ENCODE peak calls at places on chromosomes 2 and 18, in eight cellular contexts. Y is WTC11, J is fibroblast of lung, F is coronary artery, Q is GM20000, M is lower lobe of right lung, V is body of pancreas, U is stomach. N is an unnamed sample.

GRCh38 chr2:36677995-36678605 is 18.4 kb upstream of the VIT start:
- DNase-seq in J (peak), M (no peak), Q (no peak), F (no peak), Y (no peak), V (no peak), U (no peak), N (no peak)

GRCh38 chr2:10137053-10137843 is 14.7 kb downstream of the RRM2 start:
- DNase-seq in J (no peak), Y (no peak), F (no peak), M (no peak), Q (no peak), U (no peak), V (no peak), N (no peak)

GRCh38 chr2:25606892-25607291 is 66.5 kb downstream of the DTNB start:
- DNase-seq in M (no peak), F (no peak), J (peak), Q (no peak), U (no peak), V (no peak), Y (no peak), N (no peak)

GRCh38 chr2:19860022-19860421 is 41.8 kb downstream of the TTC32 start:
- DNase-seq in U (no peak), F (peak), J (peak), Y (no peak), V (no peak), M (no peak), Q (no peak), N (no peak)

GRCh38 chr2:112646102-112646719 is 472 bp downstream of the SLC20A1 start:
- DNase-seq in V (no peak), J (no peak), Y (no peak), F (peak), Q (peak), U (no peak), M (no peak), N (peak)

GRCh38 chr2:10584843-10585475 is 104.8 kb downstream of the NOL10 start:
- DNase-seq in F (no peak), Y (no peak), M (no peak), Q (no peak), U (no peak), V (no peak), J (peak), N (no peak)

GRCh38 chr2:29617351-29617750 is 304.0 kb downstream of the ALK start:
- DNase-seq in J (no peak), U (no peak), Q (no peak), Y (no peak), M (no peak), V (no peak), F (no peak), N (no peak)

GRCh38 chr2:208010501-208010900 is 14.8 kb downstream of the PLEKHM3 start:
- DNase-seq in Y (no peak), J (no peak), U (no peak), V (no peak), F (no peak), M (no peak), Q (no peak), N (no peak)

GRCh38 chr18:74654637-74655036 is 57.0 kb downstream of the ZNF407 start:
- DNase-seq in M (no peak), J (peak), Q (no peak), F (no peak), Y (no peak), U (no peak), V (no peak), N (no peak)

GRCh38 chr2:113211226-113212105 is 37.7 kb downstream of the PSD4 start:
- DNase-seq in F (no peak), M (no peak), U (no peak), J (peak), Y (no peak), Q (no peak), V (no peak), N (no peak)

GRCh38 chr2:135531231-135532197 is at the start of gene R3HDM1:
- DNase-seq in U (peak), F (peak), M (peak), Q (peak), Y (peak), J (peak), V (peak), N (peak)

GRCh38 chr2:37886745-37887144 is 38.3 kb upstream of the RMDN2 start:
- DNase-seq in V (no peak), J (peak), Q (no peak), F (no peak), M (no peak), Y (no peak), U (no peak), N (no peak)

GRCh38 chr2:105134076-105134475 is 96.2 kb downstream of the MRPS9 start:
- DNase-seq in M (no peak), J (peak), Q (no peak), V (no peak), F (no peak), U (no peak), Y (no peak), N (no peak)

GRCh38 chr2:135945521-135945920 is 39.9 kb downstream of the DARS1 start:
- DNase-seq in F (no peak), Y (no peak), M (no peak), J (peak), Q (no peak), U (no peak), V (no peak), N (no peak)

GRCh38 chr2:9424447-9425164 is 1.2 kb downstream of the CPSF3 start:
- DNase-seq in Y (no peak), M (no peak), F (no peak), J (no peak), U (no peak), V (no peak), Q (no peak), N (no peak)

GRCh38 chr2:8174641-8175257 is 507.1 kb upstream of the ID2 start:
- DNase-seq in M (no peak), Y (no peak), Q (no peak), F (no peak), J (peak), U (no peak), V (no peak), N (no peak)

GRCh38 chr2:69119541-69119940 is 106.6 kb downstream of the ANTXR1 start:
- DNase-seq in U (no peak), F (no peak), Q (no peak), M (no peak), J (no peak), Y (no peak), V (no peak), N (no peak)

GRCh38 chr18:2448565-2449151 is 122.6 kb downstream of the METTL4 start:
- DNase-seq in Y (no peak), M (no peak), F (no peak), V (no peak), J (peak), U (no peak), Q (no peak), N (no peak)

GRCh38 chr2:233061591-233062446 is 1.7 kb downstream of the INPP5D start:
- DNase-seq in Q (peak), J (no peak), F (peak), M (peak), V (no peak), Y (no peak), U (peak), N (peak)

GRCh38 chr18:58135170-58135569 is 91.1 kb downstream of the NEDD4L start:
- DNase-seq in Q (peak), V (no peak), F (no peak), J (peak), Y (no peak), U (no peak), M (no peak), N (no peak)

DNA sequence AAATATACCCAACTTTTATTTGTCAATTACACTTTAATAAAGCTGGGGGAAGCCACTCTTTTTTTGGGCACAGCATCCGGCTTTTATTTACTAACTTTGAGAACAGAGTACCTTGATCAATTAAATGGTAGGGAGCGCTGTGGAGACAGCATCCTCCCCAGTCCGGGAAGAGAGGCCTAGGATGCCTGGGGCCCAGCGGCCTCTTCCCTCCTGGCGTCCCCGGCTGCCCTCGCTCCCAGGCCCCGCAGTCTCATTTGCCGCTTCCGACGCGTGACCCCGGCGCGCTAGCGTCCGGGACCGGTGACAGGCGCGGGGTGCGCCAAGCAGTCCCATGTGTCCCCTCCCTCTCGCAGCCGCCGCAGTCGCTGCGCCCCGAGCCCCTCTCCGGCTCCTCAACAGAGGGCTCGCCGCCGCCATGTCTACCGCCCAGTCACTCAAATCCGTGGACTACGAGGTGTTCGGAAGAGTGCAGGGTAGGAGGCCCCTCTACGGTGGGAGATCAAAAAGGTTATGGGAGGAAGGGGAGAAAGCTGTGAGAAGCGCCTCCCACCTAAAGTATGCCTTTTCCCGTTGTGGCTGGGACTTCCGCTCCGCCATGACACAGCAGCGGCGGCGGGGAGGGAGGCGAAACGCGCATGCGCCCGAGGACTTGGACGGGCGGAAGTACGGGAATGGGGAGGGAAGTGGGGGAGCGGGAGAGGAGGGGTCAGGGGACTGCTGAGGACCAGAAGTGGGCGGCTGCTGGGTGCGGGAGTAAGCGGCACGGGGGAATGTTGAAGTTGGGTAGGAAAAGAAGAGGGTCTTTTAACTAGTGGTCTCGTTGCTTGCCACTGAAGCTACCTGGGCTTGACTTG is at the start of gene ACYP2:
- DNase-seq in V (peak), Q (peak), J (peak), F (peak), Y (peak), M (peak), U (peak), N (peak)
- TF ChIP-seq CTCF in V (peak), Q (no peak), J (peak), F (no peak), Y (no peak), M (peak), U (no peak), N (no peak)

GRCh38 chr18:67710639-67711038 is 194.1 kb upstream of the DSEL start:
- DNase-seq in Q (no peak), M (no peak), U (no peak), V (no peak), J (no peak), Y (peak), F (no peak), N (no peak)

DNA sequence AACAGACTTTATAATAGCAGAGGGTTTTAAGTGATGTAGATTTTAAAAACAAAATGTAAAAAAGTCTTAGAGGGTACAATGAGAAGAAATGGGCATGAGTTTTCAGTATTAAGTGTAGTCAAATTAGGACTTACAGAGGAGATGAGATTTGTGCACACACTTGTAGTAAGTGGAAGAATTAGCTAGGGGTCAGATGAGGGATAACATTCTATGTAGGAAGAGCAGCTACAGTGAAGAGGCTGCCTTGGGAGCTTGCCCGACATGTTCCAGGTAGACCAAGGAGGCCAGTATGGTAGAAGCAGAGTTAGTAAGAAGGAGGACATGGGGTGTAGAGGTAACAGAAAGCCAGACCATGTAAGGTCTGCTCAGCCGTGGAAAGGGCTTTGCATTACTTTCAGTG is 189.2 kb upstream of the DSEL start:
- DNase-seq in J (no peak), Q (no peak), Y (no peak), V (no peak), F (no peak), M (no peak), U (no peak), N (no peak)
- TF ChIP-seq CTCF in J (no peak), Q (no peak), Y (no peak), V (no peak), F (no peak), M (no peak), U (no peak), N (no peak)

GRCh38 chr2:46207591-46207990 is 89.6 kb upstream of the EPAS1 start:
- DNase-seq in Y (no peak), J (no peak), U (no peak), V (no peak), M (no peak), F (no peak), Q (no peak), N (no peak)

GRCh38 chr2:46210063-46210462 is 87.1 kb upstream of the EPAS1 start:
- DNase-seq in Y (no peak), F (no peak), U (no peak), V (no peak), J (no peak), M (no peak), Q (no peak), N (no peak)

GRCh38 chr2:46213906-46214305 is 83.3 kb upstream of the EPAS1 start:
- DNase-seq in Q (no peak), Y (no peak), J (no peak), V (no peak), F (no peak), M (no peak), U (no peak), N (no peak)

GRCh38 chr2:46202987-46203386 is 94.2 kb upstream of the EPAS1 start:
- DNase-seq in U (no peak), Y (no peak), Q (no peak), M (no peak), V (no peak), J (no peak), F (no peak), N (no peak)

DNA sequence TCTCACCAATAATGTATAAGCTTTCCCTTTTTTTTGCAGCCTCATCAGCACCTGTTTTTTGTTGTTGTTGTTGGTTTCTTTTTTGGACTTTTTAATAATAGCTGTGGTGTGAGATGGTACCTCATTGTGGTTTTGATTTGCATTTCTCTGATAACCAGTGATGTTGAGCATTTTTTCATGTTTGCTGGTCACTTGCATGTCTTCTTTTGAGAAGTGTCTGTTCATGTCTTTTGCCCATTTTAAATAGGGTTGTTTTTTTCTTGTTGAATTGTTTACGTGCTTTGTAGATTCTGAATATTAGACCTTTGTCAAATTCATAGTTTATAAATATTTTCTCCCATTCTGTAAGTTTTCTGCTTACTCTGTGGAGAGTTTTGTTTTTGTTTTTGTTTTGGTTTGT is 88.4 kb upstream of the EPAS1 start:
- DNase-seq in Y (no peak), F (no peak), V (no peak), U (no peak), M (no peak), Q (no peak), J (no peak), N (no peak)
- TF ChIP-seq CTCF in Y (no peak), F (no peak), V (no peak), U (no peak), M (no peak), Q (no peak), J (no peak), N (no peak)

GRCh38 chr18:12742453-12742852 is 39.6 kb downstream of the PSMG2 start:
- DNase-seq in Q (no peak), F (no peak), U (no peak), Y (no peak), J (peak), M (no peak), V (no peak), N (no peak)

GRCh38 chr18:12747530-12748315 is 44.9 kb downstream of the PSMG2 start:
- DNase-seq in F (no peak), U (no peak), J (peak), Q (no peak), Y (no peak), V (no peak), M (no peak), N (no peak)

GRCh38 chr18:12748671-12749070 is 45.8 kb downstream of the PSMG2 start:
- DNase-seq in M (no peak), U (no peak), Q (no peak), F (no peak), V (no peak), J (no peak), Y (no peak), N (no peak)

GRCh38 chr18:12744103-12744502 is 41.3 kb downstream of the PSMG2 start:
- DNase-seq in J (peak), F (no peak), M (no peak), V (no peak), U (no peak), Q (peak), Y (no peak), N (no peak)

DNA sequence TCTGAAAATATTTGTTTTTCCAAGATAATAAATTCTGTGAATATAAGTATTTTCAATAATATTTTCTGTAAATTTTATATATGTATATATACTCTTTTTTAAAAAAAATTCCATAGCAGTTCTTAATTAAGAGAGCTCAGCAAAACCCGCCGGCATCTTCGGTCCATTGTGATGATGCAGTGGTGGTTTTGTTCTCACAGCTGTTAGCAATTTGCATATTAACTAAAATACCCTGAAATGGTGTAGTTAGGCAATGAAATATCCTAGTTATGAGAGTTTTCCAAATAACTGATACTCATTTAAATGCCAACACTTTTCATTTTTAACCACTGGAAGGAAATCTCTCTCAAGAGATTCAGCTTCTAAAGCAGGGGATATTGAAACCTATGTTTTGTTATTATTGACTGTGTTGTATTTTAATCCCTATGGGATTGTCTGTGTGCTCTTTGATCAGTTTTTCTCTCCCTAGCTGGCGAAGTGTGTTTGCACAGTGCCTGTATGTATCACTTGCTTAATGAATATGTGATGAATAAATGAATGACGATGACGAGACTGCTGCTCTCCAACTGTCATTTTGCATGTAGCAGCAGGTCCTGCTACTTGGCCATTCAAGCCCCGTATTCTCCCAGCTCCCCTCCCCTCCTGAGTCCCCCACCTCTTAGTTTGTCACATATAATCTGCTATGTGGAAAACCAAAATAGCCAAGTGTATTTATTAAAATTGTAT is 42.4 kb downstream of the PSMG2 start:
- DNase-seq in U (no peak), F (no peak), J (no peak), V (no peak), M (no peak), Y (no peak), Q (no peak), N (no peak)
- TF ChIP-seq CTCF in U (no peak), F (no peak), J (no peak), V (no peak), M (no peak), Y (no peak), Q (no peak), N (no peak)

GRCh38 chr2:65320042-65320711 is 92.5 kb downstream of the ACTR2 start:
- DNase-seq in M (no peak), F (no peak), U (no peak), Q (peak), J (peak), Y (no peak), V (no peak), N (no peak)
- TF ChIP-seq CTCF in M (no peak), F (no peak), U (no peak), Q (peak), J (peak), Y (no peak), V (no peak), N (no peak)

GRCh38 chr18:59141294-59142068 is 1.8 kb downstream of the SEC11C start:
- DNase-seq in J (no peak), Y (no peak), M (no peak), V (no peak), U (no peak), Q (no peak), F (no peak), N (no peak)

GRCh38 chr18:59139615-59140286 is at the start of gene SEC11C:
- DNase-seq in M (peak), J (peak), F (peak), Q (peak), V (peak), U (peak), Y (peak), N (peak)

GRCh38 chr18:59142274-59142673 is 2.6 kb downstream of the SEC11C start:
- DNase-seq in V (no peak), J (no peak), U (no peak), M (no peak), Q (peak), Y (no peak), F (no peak), N (no peak)

GRCh38 chr18:59139291-59139614 is 431 bp upstream of the SEC11C start:
- DNase-seq in F (no peak), V (peak), Q (peak), U (peak), M (peak), J (peak), Y (peak), N (peak)

DNA sequence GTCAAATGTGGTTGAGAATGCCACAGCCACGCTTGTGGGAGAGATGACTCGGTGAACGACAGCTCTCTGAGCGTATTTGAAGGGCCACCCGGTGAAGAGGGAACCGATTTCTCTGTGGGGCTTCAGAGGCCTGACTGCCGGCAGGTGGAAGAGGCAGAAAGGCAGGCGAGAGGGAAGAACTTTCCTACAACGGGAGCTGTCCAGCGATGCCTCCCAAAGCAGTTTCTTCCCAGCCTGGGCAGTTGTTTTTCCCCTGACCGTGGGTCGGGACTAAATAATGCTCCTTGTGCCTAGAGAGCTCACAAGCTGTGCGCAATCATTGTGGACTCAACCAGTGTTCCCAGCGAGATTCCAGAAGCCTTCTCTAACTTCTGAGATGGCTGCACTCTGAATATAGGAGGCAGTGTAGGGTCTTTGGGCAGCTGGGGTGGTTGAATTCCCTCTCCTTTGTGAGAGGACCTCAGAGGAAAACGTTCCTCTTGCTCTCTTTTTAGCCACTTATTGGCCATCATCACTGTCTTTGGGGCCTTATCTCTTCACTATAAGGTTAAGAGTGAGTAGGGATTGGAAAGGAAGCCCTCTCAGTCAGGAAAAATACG is 702 bp downstream of the SEC11C start:
- DNase-seq in F (no peak), M (no peak), U (peak), V (peak), Y (peak), Q (peak), J (peak), N (no peak)
- TF ChIP-seq CTCF in F (no peak), M (no peak), U (no peak), V (peak), Y (no peak), Q (no peak), J (no peak), N (no peak)

GRCh38 chr2:12202702-12203101 is 456.3 kb downstream of the LPIN1 start:
- DNase-seq in J (peak), F (no peak), M (no peak), U (no peak), Q (no peak), V (no peak), Y (no peak), N (no peak)
- TF ChIP-seq CTCF in J (no peak), F (no peak), M (no peak), U (no peak), Q (no peak), V (no peak), Y (no peak), N (no peak)